ENCODE peak calls at places on chromosome 4, in seven cellular contexts. U is HCT116, J is sigmoid colon, C is GM23338, F is GM12892, K is transverse colon, G is HepG2. S is an unnamed sample.

GRCh38 chr4:136731025-136731424 is 801.3 kb downstream of the PCDH18 start:
- DNase-seq in K (no peak), C (no peak), G (no peak), F (no peak), J (no peak), U (no peak), S (no peak)

GRCh38 chr4:8079916-8080753 is 78.5 kb downstream of the ABLIM2 start:
- DNase-seq in G (no peak), U (no peak), K (no peak), F (no peak), J (no peak), C (no peak), S (no peak)

GRCh38 chr4:168528131-168528949 is 31.5 kb downstream of the PALLD start:
- DNase-seq in U (no peak), C (no peak), J (no peak), K (no peak), G (no peak), F (no peak), S (no peak)

GRCh38 chr4:105050896-105051295 is 95.8 kb upstream of the TET2 start:
- DNase-seq in K (no peak), C (no peak), J (no peak), U (no peak), G (no peak), F (no peak), S (no peak)

GRCh38 chr4:166972071-166972470 is 262.2 kb downstream of the SPOCK3 start:
- DNase-seq in K (no peak), F (no peak), G (no peak), J (no peak), U (no peak), C (no peak), S (no peak)

GRCh38 chr4:93870876-93871458 is 42.4 kb downstream of the ATOH1 start:
- DNase-seq in K (peak), F (no peak), U (no peak), G (no peak), C (no peak), J (no peak), S (no peak)

GRCh38 chr4:158297866-158298265 is 87.6 kb downstream of the TMEM144 start:
- DNase-seq in C (no peak), U (no peak), G (no peak), F (no peak), K (no peak), J (no peak), S (no peak)

GRCh38 chr4:104966349-104967033 is 180.2 kb upstream of the TET2 start:
- DNase-seq in J (no peak), K (peak), F (peak), G (no peak), C (peak), U (no peak), S (peak)

GRCh38 chr4:73609688-73610087 is 10.5 kb downstream of the RASSF6 start:
- DNase-seq in G (peak), K (no peak), J (no peak), F (no peak), C (no peak), U (no peak), S (no peak)

GRCh38 chr4:114043116-114043515 is 63.7 kb upstream of the ARSJ start:
- DNase-seq in C (no peak), G (no peak), F (no peak), K (no peak), U (no peak), J (no peak), S (no peak)

GRCh38 chr4:105966046-105966445 is 70.8 kb downstream of the NPNT start:
- DNase-seq in C (peak), U (no peak), J (no peak), K (no peak), F (no peak), G (no peak), S (no peak)

GRCh38 chr4:184165291-184165690 is 52.4 kb downstream of the ENPP6 start:
- DNase-seq in C (peak), J (no peak), F (no peak), G (no peak), U (no peak), K (no peak), S (no peak)

GRCh38 chr4:136691607-136692006 is 840.7 kb downstream of the PCDH18 start:
- DNase-seq in G (no peak), U (no peak), C (no peak), K (no peak), F (no peak), J (no peak), S (no peak)

GRCh38 chr4:158817562-158818370 is 48.9 kb downstream of the FNIP2 start:
- DNase-seq in G (no peak), F (no peak), J (no peak), U (no peak), K (no peak), C (no peak), S (no peak)

GRCh38 chr4:143355540-143356217 is 19.0 kb downstream of the GAB1 start:
- DNase-seq in F (no peak), J (no peak), C (peak), K (no peak), G (no peak), U (no peak), S (no peak)

GRCh38 chr4:3114377-3114776 is 39.9 kb downstream of the HTT start:
- DNase-seq in K (no peak), G (no peak), C (no peak), U (no peak), J (no peak), F (no peak), S (no peak)

GRCh38 chr4:3108211-3108610 is 33.7 kb downstream of the HTT start:
- DNase-seq in J (no peak), U (no peak), K (no peak), C (no peak), F (no peak), G (no peak), S (no peak)

GRCh38 chr4:3112241-3112978 is 37.9 kb downstream of the HTT start:
- DNase-seq in G (no peak), J (no peak), F (no peak), C (no peak), K (no peak), U (no peak), S (no peak)

GRCh38 chr4:3112979-3113469 is 38.5 kb downstream of the HTT start:
- DNase-seq in U (no peak), C (no peak), F (no peak), K (no peak), J (no peak), G (peak), S (no peak)

DNA sequence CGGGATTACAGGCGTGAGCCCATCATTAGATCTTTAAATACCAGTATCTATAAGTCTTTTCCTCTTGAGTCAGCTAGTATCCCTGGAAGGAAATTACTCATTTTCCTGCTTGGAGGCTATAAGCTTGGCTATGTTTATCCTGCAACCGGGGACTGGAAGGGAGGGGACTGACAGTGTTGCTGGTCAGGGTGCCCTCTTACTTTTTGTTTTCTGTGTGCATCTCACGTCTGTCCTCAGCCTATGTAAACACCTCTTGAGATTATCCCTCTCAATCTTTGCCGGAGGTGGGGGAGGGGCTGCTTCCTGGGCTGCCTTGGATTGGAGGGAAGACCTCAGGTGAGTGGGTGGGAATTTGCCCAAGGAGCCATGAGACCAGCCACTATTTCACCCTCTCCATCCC is 37.0 kb downstream of the HTT start:
- DNase-seq in K (no peak), G (no peak), F (no peak), U (no peak), J (no peak), C (peak), S (no peak)
- TF ChIP-seq POLR2AphosphoS5 in K (no peak), G (no peak), F (no peak), U (no peak), J (no peak), C (no peak), S (no peak)

GRCh38 chr4:145484240-145484846 is 2.7 kb downstream of the SMAD1 start:
- DNase-seq in J (no peak), U (no peak), G (no peak), C (no peak), F (no peak), K (no peak), S (no peak)

GRCh38 chr4:145481164-145481941 is at the start of gene SMAD1:
- DNase-seq in J (peak), K (peak), U (peak), C (peak), G (peak), F (peak), S (peak)

GRCh38 chr4:145480257-145480656 is 1.4 kb upstream of the SMAD1 start:
- DNase-seq in G (no peak), K (no peak), F (no peak), U (no peak), C (no peak), J (no peak), S (no peak)

GRCh38 chr4:145482209-145483021 is 762 bp downstream of the SMAD1 start:
- DNase-seq in K (peak), C (peak), J (peak), G (peak), U (peak), F (peak), S (peak)

DNA sequence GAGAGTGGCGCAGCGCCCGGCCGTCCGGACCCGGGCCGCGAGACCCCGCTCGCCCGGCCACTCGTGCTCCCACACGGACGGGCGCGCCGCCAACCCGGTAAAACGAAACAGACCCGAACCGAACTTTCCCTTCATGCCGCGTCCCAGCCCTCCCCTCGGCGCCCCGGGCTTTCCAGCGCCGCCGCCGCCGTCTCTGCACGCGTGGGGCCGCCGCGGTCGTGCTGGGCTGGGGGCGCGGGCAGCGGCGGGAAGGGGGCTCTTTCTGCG is 222 bp downstream of the SMAD1 start:
- DNase-seq in G (no peak), J (no peak), U (no peak), F (no peak), C (no peak), K (no peak), S (no peak)
- TF ChIP-seq POLR2AphosphoS5 in G (no peak), J (no peak), U (no peak), F (no peak), C (peak), K (no peak), S (no peak)

GRCh38 chr4:40445671-40446070 is 110.5 kb downstream of the CHRNA9 start:
- DNase-seq in G (no peak), F (no peak), C (no peak), U (no peak), K (no peak), J (no peak), S (no peak)
- TF ChIP-seq POLR2AphosphoS5 in G (no peak), F (no peak), C (no peak), U (no peak), K (no peak), J (no peak), S (no peak)

DNA sequence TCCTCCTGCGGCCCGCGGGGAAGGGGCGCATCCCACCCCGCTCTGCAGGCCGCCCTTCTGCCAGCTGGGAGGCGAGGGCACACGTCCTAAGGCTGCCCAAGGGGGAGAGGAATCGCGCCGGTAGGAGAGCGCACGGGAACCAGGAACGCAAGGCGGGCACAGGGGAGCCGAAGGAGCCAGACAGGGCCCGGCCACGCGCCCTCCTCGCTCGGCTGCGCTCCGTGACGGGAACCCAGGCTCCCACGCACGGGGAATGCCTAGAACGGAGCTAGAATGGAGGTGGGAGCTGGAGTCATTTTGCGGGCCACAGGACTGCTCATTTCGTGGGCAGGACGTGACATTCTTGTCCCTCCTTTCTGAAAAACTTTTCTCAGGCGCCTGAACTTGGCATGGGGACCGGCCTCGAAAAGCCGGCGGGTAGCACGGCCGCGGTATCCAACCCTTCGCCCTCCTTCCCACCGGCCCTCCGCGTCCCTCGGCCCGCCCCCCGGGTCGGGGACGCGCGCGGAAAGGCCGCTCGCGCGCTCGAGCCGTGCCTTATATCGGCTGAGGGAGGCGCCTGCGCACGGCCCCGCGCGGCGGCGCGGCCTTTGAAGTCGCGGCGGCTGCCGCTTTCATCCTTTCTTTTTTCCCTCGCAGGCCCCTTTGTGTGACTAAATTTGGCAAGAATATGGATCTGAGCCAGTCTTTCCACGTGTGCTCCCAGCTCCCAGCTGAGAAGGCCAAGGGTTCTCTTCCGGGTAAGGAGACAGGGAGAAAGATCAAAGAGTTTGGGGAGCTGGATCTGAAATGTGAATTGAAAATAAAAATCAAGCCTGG is 4.3 kb upstream of the LEF1 start:
- DNase-seq in J (no peak), C (peak), F (peak), G (peak), K (peak), U (no peak), S (peak)
- TF ChIP-seq POLR2AphosphoS5 in J (no peak), C (no peak), F (no peak), G (no peak), K (no peak), U (no peak), S (no peak)

GRCh38 chr4:21947768-21948346 is 715 bp downstream of the KCNIP4 start:
- DNase-seq in K (no peak), J (no peak), C (no peak), F (no peak), G (no peak), U (no peak), S (no peak)

GRCh38 chr4:21952549-21952948 is 4.0 kb upstream of the KCNIP4 start:
- DNase-seq in C (no peak), G (no peak), J (no peak), F (no peak), K (no peak), U (no peak), S (no peak)

GRCh38 chr4:21946858-21947257 is 1.7 kb downstream of the KCNIP4 start:
- DNase-seq in J (no peak), U (no peak), C (no peak), F (no peak), K (no peak), G (no peak), S (no peak)

GRCh38 chr4:21949073-21949457 is 493 bp upstream of the KCNIP4 start:
- DNase-seq in U (no peak), G (no peak), J (no peak), C (peak), K (peak), F (no peak), S (no peak)

DNA sequence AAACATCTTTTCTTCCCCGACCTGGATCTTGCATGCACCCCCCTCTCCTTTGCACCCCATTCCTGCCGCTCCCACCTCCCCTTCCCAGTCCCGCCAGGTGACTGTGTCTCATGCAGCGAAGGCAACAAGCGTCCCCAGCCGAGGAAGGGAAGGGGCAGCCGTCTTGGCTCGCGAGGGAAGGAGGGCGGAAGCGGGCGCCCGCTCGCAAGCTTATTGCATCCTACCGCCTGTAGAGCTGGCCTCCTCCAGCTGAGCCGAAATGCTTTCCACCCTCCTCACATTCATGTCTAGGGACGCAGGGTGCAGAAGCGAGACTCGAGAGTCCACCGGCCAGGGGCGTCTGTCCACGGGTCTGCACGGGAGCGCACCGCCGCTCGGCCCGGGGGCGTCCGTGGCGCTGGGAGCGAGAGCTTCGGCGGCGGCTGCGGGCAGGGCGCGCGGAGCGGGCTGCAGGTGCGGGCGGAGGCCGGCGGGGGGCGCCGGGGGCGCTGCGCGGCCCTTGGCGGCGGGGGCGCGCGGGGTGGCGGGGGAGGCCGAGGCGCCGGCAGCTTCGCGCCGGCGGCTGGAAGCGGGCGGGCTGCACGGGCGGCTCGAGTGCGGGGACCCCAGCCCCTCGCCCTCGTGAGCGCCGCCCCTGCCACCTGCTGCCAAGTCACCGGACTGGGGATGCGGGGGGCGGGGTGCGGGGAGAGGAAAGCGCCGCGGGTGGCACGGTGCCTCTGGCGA is at the start of gene KCNIP4:
- DNase-seq in G (no peak), J (no peak), F (no peak), U (no peak), C (peak), K (peak), S (peak)
- TF ChIP-seq POLR2AphosphoS5 in G (no peak), J (no peak), F (no peak), U (no peak), C (no peak), K (no peak), S (no peak)

GRCh38 chr4:47561331-47561730 is 76.3 kb downstream of the ATP10D start:
- DNase-seq in F (no peak), K (no peak), J (no peak), U (no peak), C (no peak), G (peak), S (no peak)
- TF ChIP-seq POLR2AphosphoS5 in F (no peak), K (no peak), J (no peak), U (no peak), C (no peak), G (no peak), S (no peak)

DNA sequence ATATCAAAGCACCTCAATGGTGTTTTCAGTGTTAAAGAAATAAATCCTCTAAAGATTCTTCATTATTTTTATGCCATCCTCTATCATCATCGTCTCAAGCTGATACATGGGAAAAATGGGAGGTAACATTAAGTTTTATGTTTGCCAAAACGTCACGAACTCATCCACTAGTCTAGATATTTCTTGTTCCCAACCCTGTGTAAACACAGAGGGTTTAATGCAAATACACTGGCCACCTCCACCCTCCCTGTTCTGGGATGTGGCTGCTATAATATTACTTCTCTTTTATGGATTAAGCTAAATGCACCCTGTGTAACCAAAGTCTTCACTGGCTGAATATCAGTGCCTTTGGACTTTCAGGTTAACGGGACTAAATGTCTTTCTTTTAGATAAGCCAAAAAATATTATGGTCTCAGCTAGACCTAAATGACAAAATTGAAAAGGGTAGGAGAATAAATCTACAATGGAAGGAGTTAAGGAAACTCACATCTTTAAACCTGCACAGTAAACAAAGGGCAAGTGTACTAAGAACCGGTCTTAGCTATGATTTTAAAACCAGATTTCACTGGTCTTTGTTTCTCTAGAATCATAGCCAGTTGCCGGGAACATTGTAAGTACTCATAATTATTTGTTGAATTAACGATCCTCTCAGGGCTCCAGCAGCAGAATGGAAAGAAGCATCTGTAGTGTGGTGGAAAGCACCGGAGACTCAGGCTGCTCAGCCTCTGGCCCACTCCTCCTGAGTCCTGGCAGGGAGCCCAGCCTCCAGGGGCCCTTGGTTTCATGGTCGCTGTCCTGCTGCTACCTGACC is 103.5 kb upstream of the NOCT start:
- DNase-seq in F (no peak), K (peak), C (no peak), G (no peak), J (no peak), U (no peak), S (no peak)
- TF ChIP-seq POLR2AphosphoS5 in F (no peak), K (no peak), C (no peak), G (no peak), J (no peak), U (no peak), S (no peak)

DNA sequence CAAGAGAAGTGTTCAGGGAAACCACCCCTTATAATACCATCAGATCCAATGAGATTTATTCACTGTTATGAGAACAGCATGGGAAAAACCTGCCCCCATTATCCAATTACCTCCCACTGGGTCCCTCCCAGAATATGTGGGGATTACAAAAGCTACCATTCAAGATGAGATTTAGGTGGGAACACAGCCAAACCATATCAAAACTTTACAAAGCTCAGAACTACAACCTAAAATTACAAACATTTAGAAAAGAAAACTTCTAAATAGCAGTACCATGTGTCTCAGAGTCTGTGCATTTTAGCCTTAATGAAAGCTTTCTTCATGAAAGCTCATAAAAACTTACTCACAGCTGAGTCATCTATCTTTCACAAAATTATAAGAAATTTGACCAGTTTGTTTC is 1442.8 kb upstream of the PCDH7 start:
- DNase-seq in J (no peak), G (no peak), K (no peak), F (no peak), U (peak), C (no peak), S (no peak)
- TF ChIP-seq POLR2AphosphoS5 in J (no peak), G (no peak), K (no peak), F (no peak), U (no peak), C (no peak), S (no peak)